ENCODE peak calls at places on chromosomes 5 and 9, in five cellular contexts. X, G, C, Q and I are unnamed samples.

GRCh38 chr5:181224390-181225234 is 1.5 kb downstream of the TRIM41 start:
- DNase-seq in X (no peak), G (no peak), C (no peak), Q (no peak), I (no peak)

GRCh38 chr5:128100860-128101557 is 17.4 kb downstream of the SLC12A2 start:
- DNase-seq in X (no peak), G (no peak), C (no peak), Q (no peak), I (no peak)

GRCh38 chr5:92835712-92836111 is 745.3 kb downstream of the NR2F1-AS1 start:
- DNase-seq in X (no peak), G (no peak), C (no peak), Q (no peak), I (no peak)

GRCh38 chr5:148932355-148932935 is 106.0 kb downstream of the ADRB2 start:
- DNase-seq in X (no peak), G (no peak), C (no peak), Q (no peak), I (no peak)

GRCh38 chr5:41157272-41157671 is 56.1 kb downstream of the C6 start:
- DNase-seq in X (no peak), G (peak; percentile 54), C (no peak), Q (no peak), I (no peak)

GRCh38 chr5:157479166-157479565 is 19.2 kb downstream of the NIPAL4 start:
- DNase-seq in X (no peak), G (peak; percentile 28), C (no peak), Q (no peak), I (no peak)

GRCh38 chr5:81235287-81236072 is 2.4 kb downstream of the CKMT2 start:
- DNase-seq in X (no peak), G (no peak), C (no peak), Q (no peak), I (no peak)

GRCh38 chr9:70410368-70410767 is 4.1 kb downstream of the KLF9 start:
- DNase-seq in X (no peak), G (peak; percentile 65), C (no peak), Q (peak; percentile 27), I (no peak)

GRCh38 chr5:147417133-147417813 is 92.6 kb downstream of the DPYSL3 start:
- DNase-seq in X (no peak), G (peak; percentile 77), C (no peak), Q (no peak), I (peak; percentile 80)

GRCh38 chr9:77605449-77606220 is 42.5 kb downstream of the GNA14 start:
- DNase-seq in X (no peak), G (no peak), C (no peak), Q (no peak), I (no peak)

GRCh38 chr9:74285075-74285474 is 212.1 kb upstream of the RORB start:
- DNase-seq in X (no peak), G (no peak), C (no peak), Q (no peak), I (no peak)

GRCh38 chr9:74282526-74283253 is 214.4 kb upstream of the RORB start:
- DNase-seq in X (no peak), G (no peak), C (no peak), Q (no peak), I (no peak)

GRCh38 chr9:74277532-74277931 is 219.6 kb upstream of the RORB start:
- DNase-seq in X (no peak), G (no peak), C (no peak), Q (no peak), I (no peak)

GRCh38 chr9:74284596-74284995 is 212.5 kb upstream of the RORB start:
- DNase-seq in X (no peak), G (no peak), C (no peak), Q (no peak), I (no peak)

DNA sequence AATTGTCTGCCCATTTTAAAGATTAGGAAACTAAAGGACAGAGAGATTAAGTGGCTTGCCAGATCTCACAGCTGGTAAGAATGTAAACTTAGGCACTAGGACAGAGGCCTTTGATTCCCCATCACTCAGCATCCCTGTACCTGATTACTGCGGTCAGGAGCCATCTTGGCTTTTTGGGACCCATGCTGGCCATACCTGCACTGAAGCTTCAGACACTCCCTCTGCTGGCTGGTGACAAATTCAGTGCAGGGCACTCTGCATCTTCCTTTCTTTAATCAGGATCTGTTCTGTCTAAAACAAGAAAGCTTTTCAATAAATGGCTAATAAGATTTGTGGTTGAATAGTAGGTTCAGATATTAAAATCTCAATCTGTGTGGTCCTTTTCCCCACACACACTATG is 215.5 kb upstream of the RORB start:
- DNase-seq in X (no peak), G (no peak), C (no peak), Q (peak; percentile 4), I (no peak)
- TF ChIP-seq CTCF in X (no peak), G (no peak), C (no peak), Q (peak; percentile 15), I (no peak)

GRCh38 chr9:124269556-124269955 is 11.8 kb downstream of the NEK6 start:
- DNase-seq in X (no peak), G (no peak), C (no peak), Q (no peak), I (no peak)
- TF ChIP-seq CTCF in X (no peak), G (no peak), C (no peak), Q (no peak), I (no peak)

GRCh38 chr5:115374057-115374775 is 77.8 kb upstream of the CCDC112 start:
- DNase-seq in X (no peak), G (no peak), C (no peak), Q (no peak), I (peak; percentile 62)
- TF ChIP-seq CTCF in X (no peak), G (no peak), C (no peak), Q (no peak), I (peak; percentile 41)

GRCh38 chr5:9895305-9895650 is 265.1 kb upstream of the TAS2R1 start:
- DNase-seq in X (no peak), G (no peak), C (peak; percentile 53), Q (no peak), I (no peak)

GRCh38 chr5:9903806-9904205 is 273.7 kb upstream of the TAS2R1 start:
- DNase-seq in X (no peak), G (peak; percentile 62), C (peak; percentile 82), Q (peak; percentile 5), I (no peak)

GRCh38 chr5:9892696-9893095 is 262.5 kb upstream of the TAS2R1 start:
- DNase-seq in X (no peak), G (no peak), C (no peak), Q (no peak), I (no peak)

GRCh38 chr5:9894571-9895304 is 264.6 kb upstream of the TAS2R1 start:
- DNase-seq in X (no peak), G (no peak), C (no peak), Q (no peak), I (no peak)

DNA sequence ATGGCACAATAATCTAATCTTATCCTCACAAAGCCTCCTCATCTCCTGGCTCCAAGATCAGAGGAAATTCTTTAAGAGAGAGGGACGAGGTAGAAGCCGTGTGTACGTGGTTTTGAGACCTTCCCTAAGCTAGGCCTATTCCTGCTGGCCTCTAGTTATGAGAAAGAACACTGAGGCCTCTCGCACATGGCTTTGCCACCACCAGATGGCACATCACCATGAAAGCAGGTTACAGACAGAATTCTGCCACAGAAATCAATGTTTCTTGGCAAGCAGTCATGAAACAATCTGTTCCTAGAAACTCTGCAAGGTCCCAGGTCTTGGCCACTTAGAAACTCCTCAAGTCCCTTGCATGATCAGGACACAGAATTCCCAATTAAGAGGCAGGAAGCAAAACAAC is 268.2 kb upstream of the TAS2R1 start:
- DNase-seq in X (no peak), G (peak; percentile 49), C (peak; percentile 64), Q (peak; percentile 36), I (peak; percentile 68)
- TF ChIP-seq CTCF in X (peak; percentile 57), G (peak; percentile 53), C (peak; percentile 68), Q (peak; percentile 46), I (peak; percentile 60)

GRCh38 chr9:91761362-91761761 is 188.7 kb downstream of the ROR2 start:
- DNase-seq in X (no peak), G (no peak), C (no peak), Q (no peak), I (no peak)
- TF ChIP-seq CTCF in X (no peak), G (no peak), C (no peak), Q (no peak), I (no peak)

DNA sequence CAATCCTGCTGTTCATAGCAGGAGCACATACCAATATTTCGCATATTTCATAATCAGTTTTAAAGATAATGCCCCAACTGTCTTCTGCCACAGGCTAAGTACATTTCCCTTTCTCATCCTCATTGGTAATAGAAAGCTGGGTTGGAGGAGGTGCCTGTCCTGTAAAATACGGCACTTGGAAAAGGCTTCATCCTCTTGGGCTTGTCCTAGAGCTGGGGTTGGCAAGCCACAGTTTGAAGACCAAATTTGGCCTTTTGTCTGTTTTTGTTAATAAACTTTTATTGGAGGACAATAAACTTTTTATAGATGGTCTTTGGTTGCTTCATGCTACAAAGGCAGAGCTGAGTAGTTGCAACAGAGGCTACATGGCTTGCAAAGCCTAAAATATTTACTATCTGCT is 997.8 kb upstream of the CDH18 start:
- DNase-seq in X (no peak), G (no peak), C (no peak), Q (no peak), I (no peak)
- TF ChIP-seq CTCF in X (no peak), G (no peak), C (no peak), Q (no peak), I (no peak)

GRCh38 chr5:115842089-115842881 is 550 bp downstream of the AP3S1 start:
- DNase-seq in X (no peak), G (no peak), C (no peak), Q (peak; percentile 81), I (peak; percentile 83)
- TF ChIP-seq CTCF in X (no peak), G (peak; percentile 29), C (peak; percentile 41), Q (peak; percentile 19), I (no peak)

GRCh38 chr5:132315529-132316067 is 21.4 kb downstream of the SLC22A4 start:
- DNase-seq in X (no peak), G (no peak), C (no peak), Q (no peak), I (no peak)
- TF ChIP-seq CTCF in X (no peak), G (no peak), C (no peak), Q (no peak), I (no peak)